ENCODE peak calls at places on chromosomes 2 and 18, in four cellular contexts. I is cardiac fibroblast, N is astrocyte of the spinal cord, A is lung. W is an unnamed sample.

GRCh38 chr2:10522726-10523405 is 74.7 kb upstream of the ODC1 start:
- DNase-seq in N (no peak), A (no peak), I (no peak), W (no peak)

GRCh38 chr2:215950009-215950408 is 63.3 kb downstream of the MREG start:
- DNase-seq in N (peak), A (no peak), I (peak), W (peak)

GRCh38 chr2:132037527-132038178 is 124.1 kb downstream of the ANKRD30BL start:
- DNase-seq in I (peak), N (peak), A (no peak), W (no peak)

GRCh38 chr2:207352978-207353377 is 176.8 kb upstream of the CREB1 start:
- DNase-seq in N (no peak), I (no peak), A (no peak), W (peak)

GRCh38 chr18:22466608-22467390 is 49.1 kb upstream of the CTAGE1 start:
- DNase-seq in I (peak), A (peak), N (peak), W (peak)

GRCh38 chr2:99576775-99577174 is 87.0 kb upstream of the REV1 start:
- DNase-seq in N (no peak), A (no peak), I (no peak), W (no peak)

GRCh38 chr18:44464401-44465185 is 216.1 kb upstream of the SETBP1 start:
- DNase-seq in I (no peak), A (no peak), N (peak), W (peak)

GRCh38 chr18:43578636-43579203 is 301.4 kb upstream of the SYT4 start:
- DNase-seq in N (peak), I (peak), A (no peak), W (no peak)

GRCh38 chr2:197707316-197708213 is 2.4 kb downstream of the MARS2 start:
- DNase-seq in A (no peak), N (peak), I (peak), W (peak)

GRCh38 chr2:219765236-219765635 is 137.8 kb downstream of the SLC4A3 start:
- DNase-seq in N (no peak), A (no peak), I (no peak), W (no peak)

GRCh38 chr2:181750305-181750704 is 70.0 kb upstream of the NEUROD1 start:
- DNase-seq in A (no peak), I (no peak), N (no peak), W (no peak)

DNA sequence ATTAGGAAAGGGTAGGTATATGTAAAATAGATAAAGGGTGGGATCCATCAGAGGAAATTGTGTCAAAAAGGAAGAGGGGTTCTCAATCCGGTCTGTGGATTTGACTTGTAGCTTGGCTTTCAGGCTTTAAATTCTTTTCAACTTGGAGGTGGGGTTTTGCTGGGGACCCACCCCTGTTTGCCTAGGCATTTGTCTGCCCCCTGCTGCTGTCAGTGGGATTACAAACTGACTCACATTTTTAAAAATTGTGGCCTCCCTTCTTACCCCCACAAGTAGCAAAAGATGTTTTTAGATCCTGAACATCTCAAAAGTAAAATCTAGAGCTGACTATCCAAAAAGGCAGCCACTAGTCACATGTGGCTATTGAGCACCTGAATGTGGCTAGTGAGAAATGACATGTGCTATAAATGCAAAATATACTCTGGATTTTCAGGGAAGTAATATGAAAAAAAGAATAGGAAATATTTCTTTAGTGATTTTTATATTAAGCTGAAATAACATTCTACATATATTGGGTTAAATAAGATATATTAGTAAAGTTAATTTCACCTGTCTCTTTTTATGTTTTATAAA is 178.9 kb downstream of the GFPT1 start:
- DNase-seq in N (no peak), I (no peak), A (no peak), W (peak)
- TF ChIP-seq CTCF in N (peak), I (peak), A (no peak), W (peak)

DNA sequence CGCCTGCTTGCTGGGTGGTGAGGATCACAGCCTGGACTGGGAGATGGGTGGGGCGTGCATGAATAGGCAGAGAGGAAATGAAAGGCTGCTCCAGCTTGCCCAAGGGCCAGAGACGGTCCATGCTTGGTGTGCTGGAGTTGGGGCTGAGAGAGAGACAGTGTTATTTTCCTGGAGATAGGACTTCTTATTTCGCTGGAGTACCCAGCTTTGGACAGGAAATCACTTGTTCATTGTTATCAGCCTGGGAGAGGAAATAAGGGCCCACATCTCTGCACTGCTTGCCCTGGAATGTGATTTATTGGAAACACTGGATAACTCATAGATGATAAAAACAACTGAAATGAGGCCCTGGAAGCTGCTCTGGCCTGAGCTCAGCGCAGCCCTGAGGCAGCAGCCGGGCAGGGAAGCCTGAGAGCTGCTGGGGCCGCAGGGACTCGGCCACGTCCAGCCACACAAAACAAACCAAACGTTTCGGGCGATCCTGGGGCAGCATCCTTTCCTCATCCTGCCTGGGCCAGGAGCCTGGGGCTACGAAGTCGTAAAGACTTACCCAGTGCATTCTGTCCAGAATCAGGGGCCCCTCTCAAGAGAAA is 250.8 kb downstream of the EIPR1 start:
- DNase-seq in A (no peak), I (peak), N (no peak), W (peak)
- H3K4me3 ChIP-seq in A (no peak), I (no peak), N (no peak), W (no peak)

DNA sequence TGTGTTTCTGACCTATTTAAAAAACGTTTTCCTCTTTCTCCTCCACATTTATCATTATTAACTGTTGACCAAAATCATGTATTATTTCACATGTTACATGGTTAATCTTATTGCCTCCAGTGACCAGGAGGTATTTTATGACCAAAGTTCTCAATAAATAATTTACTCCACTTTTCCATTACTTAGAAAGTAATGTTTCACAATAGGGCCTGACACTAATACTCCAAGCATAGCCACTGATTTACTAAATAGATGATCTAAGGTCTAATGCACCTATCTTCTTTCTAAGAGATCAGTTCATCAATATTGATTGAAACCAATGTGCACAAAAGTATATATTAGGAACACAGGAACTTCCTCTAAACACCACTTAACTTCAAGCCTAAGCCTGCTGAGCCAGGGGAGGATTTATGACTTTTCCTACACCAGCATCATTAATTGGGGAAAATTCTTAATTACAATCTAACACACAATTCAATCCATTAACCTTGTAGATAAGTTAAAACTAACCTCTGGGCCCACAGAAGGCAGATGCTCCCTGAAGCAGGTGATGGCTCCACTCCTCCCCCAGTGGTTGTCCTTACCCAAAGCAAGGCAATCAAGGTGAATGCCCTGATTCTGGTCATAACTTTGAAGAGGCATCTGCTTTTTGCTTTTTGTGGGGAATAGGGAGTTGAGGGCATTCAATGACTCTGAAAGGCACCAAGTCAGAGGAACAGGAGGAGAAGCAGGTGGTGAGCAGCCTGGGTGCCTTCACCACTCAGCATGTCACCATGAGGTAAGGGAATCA is 33.9 kb downstream of the RBMS1 start:
- DNase-seq in A (no peak), I (no peak), N (no peak), W (no peak)
- TF ChIP-seq CTCF in A (no peak), I (no peak), N (no peak), W (no peak)

GRCh38 chr2:29012211-29012681 is 31.1 kb downstream of the TOGARAM2 start:
- DNase-seq in A (peak), I (peak), N (peak), W (peak)

GRCh38 chr2:29009711-29010677 is 28.9 kb downstream of the TOGARAM2 start:
- DNase-seq in A (no peak), N (no peak), I (no peak), W (no peak)

GRCh38 chr2:29009270-29009669 is 28.2 kb downstream of the TOGARAM2 start:
- DNase-seq in N (no peak), I (no peak), A (no peak), W (no peak)

GRCh38 chr2:29011650-29012060 is 30.6 kb downstream of the TOGARAM2 start:
- DNase-seq in N (peak), I (no peak), A (peak), W (no peak)

GRCh38 chr2:29010946-29011649 is 30.0 kb downstream of the TOGARAM2 start:
- DNase-seq in N (peak), I (peak), A (no peak), W (peak)
- H3K4me3 ChIP-seq in N (no peak), I (no peak), A (no peak), W (no peak)

DNA sequence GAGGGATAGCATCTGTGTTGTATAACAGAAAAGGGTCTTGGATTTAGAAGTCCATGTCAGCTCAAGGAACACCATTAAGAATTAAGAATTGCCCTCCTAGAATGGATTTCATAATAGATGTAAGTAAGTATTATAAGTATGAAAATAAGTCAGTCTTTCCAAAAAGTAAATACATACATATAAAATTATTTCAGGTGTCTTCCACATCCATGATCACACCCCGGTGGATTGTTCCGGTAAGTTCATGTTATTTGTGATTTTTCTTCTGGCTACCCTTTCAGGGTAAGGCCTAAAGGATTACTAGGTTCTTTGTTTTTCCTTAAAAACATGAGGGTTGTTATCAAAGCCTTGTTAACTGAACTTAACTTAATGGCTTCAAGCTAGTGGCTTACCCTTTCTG is 55.9 kb downstream of the TMEM185B start:
- DNase-seq in A (no peak), I (no peak), N (peak), W (no peak)
- TF ChIP-seq CTCF in A (no peak), I (no peak), N (no peak), W (no peak)

GRCh38 chr2:24650997-24651642 is 142.1 kb downstream of the PTRHD1 start:
- DNase-seq in I (no peak), A (no peak), N (no peak), W (no peak)
- H3K4me3 ChIP-seq in I (no peak), A (no peak), N (no peak), W (no peak)

DNA sequence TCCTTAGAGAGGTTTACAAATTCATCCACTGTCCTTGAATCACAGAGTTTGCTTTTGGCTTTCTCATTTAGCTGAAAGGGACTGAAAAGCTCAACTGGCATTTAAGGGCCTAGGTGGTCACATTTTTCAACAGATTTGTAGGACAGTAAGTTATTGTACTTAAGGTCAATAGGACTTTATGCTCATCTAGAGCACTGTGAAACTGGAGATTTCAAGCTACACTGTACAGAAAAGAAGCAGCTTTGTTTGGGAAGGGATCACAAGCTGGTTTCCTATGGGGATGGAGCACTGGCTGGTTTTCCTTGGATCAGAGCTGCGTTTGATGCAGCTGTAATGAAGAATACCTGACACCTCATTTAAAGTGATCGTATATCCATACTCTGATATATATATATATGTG is 482.7 kb downstream of the FBXO15 start:
- DNase-seq in N (no peak), A (no peak), I (no peak), W (no peak)
- TF ChIP-seq CTCF in N (no peak), A (no peak), I (no peak), W (no peak)